ENCODE peak calls at places on chromosomes 2 and 18, in four cellular contexts. G, S, A and N are unnamed samples.

GRCh38 chr2:136909777-136910176 is 144.4 kb downstream of the THSD7B start:
- DNase-seq in G (no peak), S (no peak), A (no peak), N (no peak)

GRCh38 chr18:32057624-32058165 is 34.0 kb upstream of the RNF138 start:
- DNase-seq in G (no peak), S (no peak), A (no peak), N (no peak)

GRCh38 chr2:231174211-231174651 is 24.2 kb upstream of the ARMC9 start:
- DNase-seq in G (no peak), S (no peak), A (no peak), N (no peak)

GRCh38 chr18:52237551-52237950 is 102.4 kb upstream of the DCC start:
- DNase-seq in G (no peak), S (no peak), A (no peak), N (no peak)

GRCh38 chr18:61154866-61155265 is 178.4 kb upstream of the CDH20 start:
- DNase-seq in G (no peak), S (no peak), A (no peak), N (no peak)

GRCh38 chr2:71619230-71619741 is 165.9 kb downstream of the DYSF start:
- DNase-seq in G (peak; percentile 43), S (no peak), A (peak; percentile 15), N (peak; percentile 65)

GRCh38 chr2:205424326-205424725 is 258.0 kb upstream of the NRP2 start:
- DNase-seq in G (no peak), S (no peak), A (no peak), N (no peak)

GRCh38 chr2:177970670-177971454 is 101.7 kb downstream of the PDE11A start:
- DNase-seq in G (no peak), S (no peak), A (no peak), N (no peak)

GRCh38 chr2:126510960-126511359 is 145.0 kb upstream of the GYPC start:
- DNase-seq in G (no peak), S (no peak), A (no peak), N (no peak)

GRCh38 chr2:3451926-3452671 is 67.2 kb downstream of the ADI1 start:
- DNase-seq in G (no peak), S (no peak), A (peak; percentile 16), N (peak; percentile 65)

GRCh38 chr2:77834360-77835002 is 312.3 kb upstream of the LRRTM4 start:
- DNase-seq in G (no peak), S (no peak), A (no peak), N (no peak)

GRCh38 chr2:25074826-25075225 is 33.0 kb downstream of the EFR3B start:
- DNase-seq in G (no peak), S (no peak), A (no peak), N (no peak)

GRCh38 chr2:55707751-55708150 is 14.1 kb upstream of the PNPT1 start:
- DNase-seq in G (no peak), S (no peak), A (no peak), N (no peak)

GRCh38 chr2:134502090-134502487 is 216.7 kb downstream of the TMEM163 start:
- DNase-seq in G (no peak), S (no peak), A (no peak), N (no peak)

GRCh38 chr2:234476766-234477165 is 20.1 kb downstream of the ARL4C start:
- DNase-seq in G (no peak), S (no peak), A (no peak), N (no peak)

GRCh38 chr18:57898506-57899124 is 95.5 kb upstream of the ATP8B1 start:
- DNase-seq in G (no peak), S (peak; percentile 16), A (no peak), N (no peak)

GRCh38 chr18:69752737-69753380 is 194.8 kb downstream of the CD226 start:
- DNase-seq in G (no peak), S (peak; percentile 17), A (no peak), N (no peak)

GRCh38 chr2:151053661-151053990 is 208.0 kb downstream of the RBM43 start:
- DNase-seq in G (no peak), S (no peak), A (no peak), N (no peak)

GRCh38 chr18:7333163-7333562 is 102.3 kb downstream of the LRRC30 start:
- DNase-seq in G (no peak), S (no peak), A (no peak), N (no peak)

GRCh38 chr2:61423714-61424113 is 47.2 kb downstream of the USP34 start:
- DNase-seq in G (no peak), S (peak; percentile 41), A (no peak), N (peak; percentile 24)

GRCh38 chr2:218223046-218223445 is 6.1 kb downstream of the ARPC2 start:
- DNase-seq in G (no peak), S (no peak), A (no peak), N (no peak)
- H3K27ac ChIP-seq in G (peak overlapping the region; percentile 1), S (no peak overlapping the region), A (peak overlapping the region; percentile 5), N (no peak overlapping the region)

GRCh38 chr2:115083711-115084110 is 641.3 kb downstream of the DPP10 start:
- DNase-seq in G (no peak), S (no peak), A (no peak), N (no peak)

GRCh38 chr2:115083216-115083615 is 640.8 kb downstream of the DPP10 start:
- DNase-seq in G (no peak), S (no peak), A (no peak), N (no peak)

DNA sequence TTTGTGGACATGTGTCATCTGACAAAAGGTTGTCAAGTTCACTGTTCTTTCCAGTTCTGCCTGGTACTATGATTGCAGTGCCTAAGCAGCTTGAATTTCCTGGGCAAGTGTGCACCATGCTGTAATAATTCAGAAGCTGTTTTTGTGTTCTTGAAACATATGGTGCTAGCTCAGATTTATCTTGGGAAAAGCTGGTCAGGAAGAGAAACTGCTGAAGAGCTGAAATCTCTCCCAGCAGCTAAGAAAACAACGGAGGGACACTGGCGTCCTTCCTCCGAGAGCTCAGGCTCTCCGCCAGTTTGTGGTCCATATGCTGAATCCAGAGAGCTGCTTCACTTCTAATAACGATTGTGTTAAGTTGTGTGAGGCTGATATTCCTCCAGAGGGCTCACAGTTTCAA is 642.0 kb downstream of the DPP10 start:
- DNase-seq in G (no peak), S (no peak), A (no peak), N (no peak)
- TF ChIP-seq POLR2A in G (no peak), S (no peak), A (no peak), N (no peak)

GRCh38 chr18:79952457-79952995 is 1.1 kb upstream of the SLC66A2 start:
- DNase-seq in G (no peak), S (no peak), A (peak; percentile 24), N (peak; percentile 81)

GRCh38 chr18:79949571-79950439 is 1.6 kb downstream of the SLC66A2 start:
- DNase-seq in G (peak; percentile 36), S (no peak), A (peak; percentile 32), N (peak; percentile 64)

GRCh38 chr18:79950440-79951341 is 762 bp downstream of the SLC66A2 start:
- DNase-seq in G (peak; percentile 73), S (no peak), A (peak; percentile 50), N (peak; percentile 78)

GRCh38 chr18:79952996-79953559 is 1.6 kb upstream of the SLC66A2 start:
- DNase-seq in G (peak; percentile 65), S (no peak), A (peak; percentile 13), N (peak; percentile 62)

DNA sequence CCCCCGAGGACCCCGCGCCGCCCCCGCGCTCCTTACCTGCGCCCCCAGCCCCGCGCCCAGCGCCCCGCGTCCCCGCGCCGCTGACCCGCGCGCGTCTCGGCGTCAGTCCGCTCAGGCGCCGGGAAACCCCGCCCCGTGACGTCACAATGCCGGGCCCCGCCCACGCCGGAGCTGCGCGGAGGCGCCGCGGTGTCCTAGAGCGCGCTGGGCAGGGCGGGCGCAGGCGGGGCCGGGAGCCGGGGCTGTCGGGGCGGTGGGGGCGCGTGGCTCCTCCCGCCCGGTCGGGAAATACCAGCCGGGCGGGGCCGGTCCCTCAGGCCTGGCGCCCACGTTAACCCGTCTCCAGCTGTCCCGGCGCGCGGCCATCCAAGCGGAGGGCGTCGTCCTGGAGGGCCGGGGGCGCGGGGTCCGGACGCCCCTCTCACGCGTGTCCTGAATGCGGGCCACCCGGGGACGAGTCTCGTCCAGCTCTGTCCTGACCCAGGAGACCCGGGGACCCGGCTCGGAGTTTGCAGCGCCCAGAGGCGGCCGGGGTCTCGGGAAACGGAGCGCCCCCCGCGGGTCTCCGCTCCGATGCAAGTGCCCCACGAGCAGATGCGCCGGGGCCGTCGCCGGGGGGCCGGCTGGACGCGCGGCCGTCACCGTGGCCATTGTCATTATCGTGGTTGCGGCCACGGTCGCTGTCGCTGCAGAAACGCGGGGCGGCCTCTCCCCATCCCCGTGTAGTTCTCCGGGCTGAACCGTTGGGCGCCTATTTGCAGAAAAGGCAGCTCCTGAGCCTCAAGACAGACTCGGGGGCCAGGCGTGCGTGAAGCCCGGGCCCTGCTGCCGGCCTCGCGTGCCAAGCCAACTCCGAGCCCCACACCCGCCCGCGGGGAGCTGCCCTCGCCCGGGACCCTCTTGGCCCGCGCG is at the start of gene SLC66A2:
- DNase-seq in G (peak; percentile 97), S (peak; percentile 66), A (peak; percentile 94), N (peak; percentile 94)
- H3K27ac ChIP-seq in G (peak within 1 kb of the TSS; percentile 88), S (peak within 1 kb of the TSS; percentile 95), A (peak within 1 kb of the TSS; percentile 93), N (peak within 1 kb of the TSS; percentile 96)

GRCh38 chr2:64652231-64653173 is 1.2 kb downstream of the SERTAD2 start:
- DNase-seq in G (peak; percentile 69), S (peak; percentile 54), A (no peak), N (no peak)

GRCh38 chr2:64654993-64655666 is 1.4 kb upstream of the SERTAD2 start:
- DNase-seq in G (no peak), S (peak; percentile 45), A (no peak), N (no peak)

GRCh38 chr2:64651590-64651989 is 2.1 kb downstream of the SERTAD2 start:
- DNase-seq in G (no peak), S (no peak), A (no peak), N (no peak)

GRCh38 chr2:64654063-64654811 is 524 bp upstream of the SERTAD2 start:
- DNase-seq in G (no peak), S (peak; percentile 85), A (peak; percentile 82), N (peak; percentile 92)

GRCh38 chr2:64653174-64654062 is at the start of gene SERTAD2:
- DNase-seq in G (peak; percentile 95), S (peak; percentile 91), A (peak; percentile 91), N (peak; percentile 92)
- TF ChIP-seq POLR2A in G (peak; percentile 92), S (peak; percentile 89), A (no peak), N (peak; percentile 63)

GRCh38 chr2:54545700-54546450 is 89.7 kb downstream of the SPTBN1 start:
- DNase-seq in G (no peak), S (peak; percentile 90), A (no peak), N (no peak)
- H3K27ac ChIP-seq in G (peak overlapping the region; percentile 40), S (peak overlapping the region; percentile 84), A (peak overlapping the region; percentile 68), N (no peak overlapping the region)

DNA sequence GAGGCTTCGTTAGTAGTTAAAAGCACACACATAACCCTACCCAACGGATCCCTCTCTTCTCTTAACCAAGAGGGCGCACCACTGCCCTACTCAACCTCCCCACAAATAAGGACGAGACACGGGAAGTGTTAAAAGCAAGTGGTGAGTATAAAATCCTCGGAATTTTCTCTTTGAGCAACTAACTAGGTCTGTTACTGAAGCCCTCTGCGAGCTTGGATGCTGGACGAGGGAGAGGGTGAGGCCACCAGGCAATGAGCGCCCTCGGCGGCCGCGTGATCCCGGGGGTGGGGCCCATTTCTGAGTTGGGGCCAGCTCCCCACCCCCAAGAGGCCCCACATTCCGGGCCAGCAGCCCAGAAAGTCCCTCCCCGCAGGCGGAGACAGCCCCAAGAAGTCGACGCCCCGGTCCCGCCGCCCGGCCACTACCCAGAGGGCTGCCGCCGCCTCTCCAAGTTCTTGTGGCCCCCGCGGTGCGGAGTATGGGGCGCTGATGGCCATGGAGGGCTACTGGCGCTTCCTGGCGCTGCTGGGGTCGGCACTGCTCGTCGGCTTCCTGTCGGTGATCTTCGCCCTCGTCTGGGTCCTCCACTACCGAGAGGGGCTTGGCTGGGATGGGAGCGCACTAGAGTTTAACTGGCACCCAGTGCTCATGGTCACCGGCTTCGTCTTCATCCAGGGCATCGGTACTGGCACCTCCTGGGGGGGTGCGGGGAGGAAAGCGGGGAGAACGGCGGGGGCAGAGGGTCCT is at the start of gene CYBRD1:
- DNase-seq in G (peak; percentile 91), S (peak; percentile 78), A (peak; percentile 83), N (peak; percentile 95)
- TF ChIP-seq POLR2A in G (peak; percentile 97), S (peak; percentile 19), A (no peak), N (peak; percentile 60)